ENCODE peak calls at places on chromosomes 7 and 10, in seven cellular contexts. One of them, this sample, is unnamed.

GRCh38 chr7:73611017-73611555 is 13.2 kb downstream of the MLXIPL start:
- DNase-seq in HepG2: no peak
- DNase-seq in GM12892: no peak
- DNase-seq in SK-N-SH: no peak
- DNase-seq in H1: no peak
- DNase-seq in GM12878: no peak
- DNase-seq in K562: no peak
- DNase-seq in this sample: no peak

GRCh38 chr10:72261323-72262018 is 12.3 kb upstream of the DDIT4 start:
- DNase-seq in SK-N-SH: peak; percentile 57
- DNase-seq in H1: no peak
- DNase-seq in HepG2: no peak
- DNase-seq in GM12892: peak; percentile 61
- DNase-seq in GM12878: peak; percentile 90
- DNase-seq in K562: peak; percentile 54
- DNase-seq in this sample: peak; percentile 55

GRCh38 chr10:98427011-98427515 is 12.1 kb upstream of the PYROXD2 start:
- DNase-seq in SK-N-SH: no peak
- DNase-seq in H1: no peak
- DNase-seq in GM12892: no peak
- DNase-seq in GM12878: no peak
- DNase-seq in HepG2: no peak
- DNase-seq in K562: no peak
- DNase-seq in this sample: no peak

GRCh38 chr7:134866581-134866980 is 87.1 kb downstream of the CALD1 start:
- DNase-seq in HepG2: no peak
- DNase-seq in SK-N-SH: no peak
- DNase-seq in GM12878: no peak
- DNase-seq in GM12892: no peak
- DNase-seq in H1: no peak
- DNase-seq in K562: no peak
- DNase-seq in this sample: no peak

GRCh38 chr7:47812460-47813136 is 135.7 kb downstream of the PKD1L1 start:
- DNase-seq in GM12892: no peak
- DNase-seq in HepG2: no peak
- DNase-seq in H1: no peak
- DNase-seq in K562: no peak
- DNase-seq in GM12878: no peak
- DNase-seq in SK-N-SH: no peak
- DNase-seq in this sample: no peak

GRCh38 chr10:79374312-79375191 is 27.3 kb downstream of the PPIF start:
- DNase-seq in K562: peak; percentile 88
- DNase-seq in GM12878: no peak
- DNase-seq in SK-N-SH: peak; percentile 84
- DNase-seq in H1: peak; percentile 94
- DNase-seq in GM12892: peak; percentile 74
- DNase-seq in HepG2: peak; percentile 58
- DNase-seq in this sample: peak; percentile 76

GRCh38 chr7:101932053-101932452 is 114.6 kb downstream of the CUX1 start:
- DNase-seq in H1: no peak
- DNase-seq in GM12878: no peak
- DNase-seq in SK-N-SH: no peak
- DNase-seq in K562: no peak
- DNase-seq in GM12892: no peak
- DNase-seq in HepG2: no peak
- DNase-seq in this sample: no peak

GRCh38 chr10:81978238-81978637 is 103.2 kb downstream of the NRG3 start:
- DNase-seq in GM12892: no peak
- DNase-seq in GM12878: no peak
- DNase-seq in HepG2: peak; percentile 0
- DNase-seq in SK-N-SH: no peak
- DNase-seq in K562: peak; percentile 21
- DNase-seq in H1: no peak
- DNase-seq in this sample: no peak

GRCh38 chr10:7538970-7539694 is 127.6 kb downstream of the ITIH5 start:
- DNase-seq in GM12878: no peak
- DNase-seq in GM12892: no peak
- DNase-seq in HepG2: no peak
- DNase-seq in H1: no peak
- DNase-seq in SK-N-SH: no peak
- DNase-seq in K562: no peak
- DNase-seq in this sample: no peak

GRCh38 chr10:75977146-75977545 is 545.7 kb downstream of the LRMDA start:
- DNase-seq in H1: no peak
- DNase-seq in GM12892: no peak
- DNase-seq in HepG2: no peak
- DNase-seq in SK-N-SH: no peak
- DNase-seq in K562: no peak
- DNase-seq in GM12878: no peak
- DNase-seq in this sample: no peak

GRCh38 chr10:118181021-118181420 is 134.3 kb upstream of the RAB11FIP2 start:
- DNase-seq in HepG2: no peak
- DNase-seq in K562: no peak
- DNase-seq in H1: no peak
- DNase-seq in GM12892: no peak
- DNase-seq in GM12878: no peak
- DNase-seq in SK-N-SH: no peak
- DNase-seq in this sample: no peak

GRCh38 chr10:62025901-62026879 is 124.7 kb downstream of the ARID5B start:
- DNase-seq in H1: no peak
- DNase-seq in K562: no peak
- DNase-seq in GM12878: no peak
- DNase-seq in GM12892: no peak
- DNase-seq in HepG2: no peak
- DNase-seq in SK-N-SH: no peak
- DNase-seq in this sample: no peak

GRCh38 chr7:64882341-64883112 is 20.5 kb upstream of the ZNF273 start:
- DNase-seq in HepG2: no peak
- DNase-seq in H1: no peak
- DNase-seq in SK-N-SH: peak; percentile 41
- DNase-seq in K562: no peak
- DNase-seq in GM12892: peak; percentile 17
- DNase-seq in GM12878: no peak
- DNase-seq in this sample: no peak
- TF ChIP-seq POLR2AphosphoS5 in HepG2: no peak
- TF ChIP-seq POLR2AphosphoS5 in H1: no peak
- TF ChIP-seq POLR2AphosphoS5 in SK-N-SH: no peak
- TF ChIP-seq POLR2AphosphoS5 in K562: no peak
- TF ChIP-seq POLR2AphosphoS5 in GM12892: no peak
- TF ChIP-seq POLR2AphosphoS5 in GM12878: no peak
- TF ChIP-seq POLR2AphosphoS5 in this sample: no peak

DNA sequence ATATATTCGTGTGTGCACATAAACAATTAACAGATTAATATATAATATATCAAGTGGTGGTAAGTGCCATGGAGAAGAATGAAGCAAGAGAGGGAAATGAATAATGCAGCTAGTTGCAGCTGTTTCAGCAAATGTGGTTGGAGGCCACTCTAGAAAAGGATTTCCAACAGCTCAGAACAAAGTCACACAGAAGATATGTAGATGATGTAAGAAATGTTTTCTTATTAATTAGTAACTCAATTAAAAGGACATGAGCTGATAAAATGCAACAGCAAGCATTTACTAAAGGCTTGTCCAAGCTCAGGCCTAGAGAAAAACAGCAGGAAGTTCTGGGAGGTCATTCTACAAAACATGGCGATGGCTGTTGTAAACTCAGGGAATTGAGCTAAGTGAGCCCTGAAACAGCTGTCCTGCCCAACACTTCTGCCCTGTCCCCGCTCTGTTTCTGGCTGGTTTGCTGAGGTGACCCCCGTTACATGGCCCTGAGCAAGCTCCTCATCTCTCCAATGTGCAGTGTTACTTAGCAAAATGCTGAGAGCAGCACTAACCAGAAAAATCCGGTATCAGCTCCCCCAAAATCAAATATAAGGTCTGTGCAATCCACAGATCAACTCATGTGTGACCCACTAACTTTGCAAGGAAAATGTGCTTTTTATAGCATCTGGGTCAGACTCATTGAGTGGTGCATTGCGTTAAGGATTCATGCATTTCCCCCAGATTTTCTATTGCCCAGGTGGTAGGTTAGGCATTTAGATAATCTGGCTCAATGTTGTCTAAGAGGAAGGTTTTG is 23.5 kb upstream of the C10orf67 start:
- DNase-seq in K562: no peak
- DNase-seq in GM12892: no peak
- DNase-seq in SK-N-SH: no peak
- DNase-seq in H1: no peak
- DNase-seq in GM12878: no peak
- DNase-seq in HepG2: no peak
- DNase-seq in this sample: no peak
- TF ChIP-seq TAF1 in K562: no peak
- TF ChIP-seq TAF1 in GM12892: no peak
- TF ChIP-seq TAF1 in SK-N-SH: no peak
- TF ChIP-seq TAF1 in H1: no peak
- TF ChIP-seq TAF1 in GM12878: no peak
- TF ChIP-seq TAF1 in HepG2: no peak
- TF ChIP-seq TAF1 in this sample: no peak

GRCh38 chr7:132390705-132391104 is 185.6 kb downstream of the PLXNA4 start:
- DNase-seq in HepG2: no peak
- DNase-seq in H1: no peak
- DNase-seq in GM12878: no peak
- DNase-seq in K562: no peak
- DNase-seq in SK-N-SH: no peak
- DNase-seq in GM12892: no peak
- DNase-seq in this sample: no peak

GRCh38 chr7:132381742-132382472 is 194.4 kb downstream of the PLXNA4 start:
- DNase-seq in GM12878: no peak
- DNase-seq in HepG2: peak; percentile 3
- DNase-seq in H1: no peak
- DNase-seq in GM12892: no peak
- DNase-seq in K562: no peak
- DNase-seq in SK-N-SH: peak; percentile 41
- DNase-seq in this sample: no peak

GRCh38 chr7:132383962-132384361 is 192.3 kb downstream of the PLXNA4 start:
- DNase-seq in SK-N-SH: no peak
- DNase-seq in GM12878: no peak
- DNase-seq in K562: no peak
- DNase-seq in GM12892: no peak
- DNase-seq in H1: no peak
- DNase-seq in HepG2: no peak
- DNase-seq in this sample: no peak

GRCh38 chr7:132387596-132387995 is 188.7 kb downstream of the PLXNA4 start:
- DNase-seq in SK-N-SH: peak; percentile 80
- DNase-seq in HepG2: no peak
- DNase-seq in GM12892: no peak
- DNase-seq in H1: no peak
- DNase-seq in GM12878: no peak
- DNase-seq in K562: no peak
- DNase-seq in this sample: no peak

GRCh38 chr7:132386249-132386681 is 190.0 kb downstream of the PLXNA4 start:
- DNase-seq in GM12878: no peak
- DNase-seq in HepG2: no peak
- DNase-seq in H1: no peak
- DNase-seq in SK-N-SH: peak; percentile 72
- DNase-seq in K562: no peak
- DNase-seq in GM12892: no peak
- DNase-seq in this sample: no peak
- TF ChIP-seq POLR2AphosphoS5 in GM12878: no peak
- TF ChIP-seq POLR2AphosphoS5 in HepG2: no peak
- TF ChIP-seq POLR2AphosphoS5 in H1: no peak
- TF ChIP-seq POLR2AphosphoS5 in SK-N-SH: no peak
- TF ChIP-seq POLR2AphosphoS5 in K562: no peak
- TF ChIP-seq POLR2AphosphoS5 in GM12892: no peak
- TF ChIP-seq POLR2AphosphoS5 in this sample: no peak

GRCh38 chr7:4169505-4169904 is 512.6 kb upstream of the FOXK1 start:
- DNase-seq in HepG2: no peak
- DNase-seq in K562: no peak
- DNase-seq in GM12892: no peak
- DNase-seq in H1: no peak
- DNase-seq in GM12878: no peak
- DNase-seq in SK-N-SH: no peak
- DNase-seq in this sample: no peak
- TF ChIP-seq TAF1 in HepG2: no peak
- TF ChIP-seq TAF1 in K562: no peak
- TF ChIP-seq TAF1 in GM12892: no peak
- TF ChIP-seq TAF1 in H1: no peak
- TF ChIP-seq TAF1 in GM12878: no peak
- TF ChIP-seq TAF1 in SK-N-SH: no peak
- TF ChIP-seq TAF1 in this sample: no peak

DNA sequence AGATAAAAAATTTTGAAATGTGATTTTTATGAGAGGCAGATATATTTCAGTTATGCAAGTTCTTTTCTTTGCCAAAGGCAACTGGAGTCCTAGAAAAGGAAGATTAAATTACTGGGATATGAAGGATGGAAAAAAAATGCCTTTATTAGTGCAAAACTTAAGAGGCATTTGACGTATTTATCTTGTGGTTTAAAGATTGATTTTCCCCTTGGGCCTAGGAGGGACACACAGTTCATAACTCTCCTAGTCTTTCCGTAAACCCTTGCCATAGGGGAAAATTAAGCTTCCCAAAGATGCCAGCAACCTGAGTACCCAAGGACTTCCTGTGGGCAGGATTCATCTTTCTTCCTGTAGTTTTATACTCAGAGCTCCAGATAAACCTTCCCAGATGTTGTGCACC is 3.2 kb upstream of the STEAP4 start:
- DNase-seq in SK-N-SH: no peak
- DNase-seq in H1: no peak
- DNase-seq in GM12878: no peak
- DNase-seq in K562: no peak
- DNase-seq in GM12892: no peak
- DNase-seq in HepG2: no peak
- DNase-seq in this sample: no peak
- TF ChIP-seq POLR2AphosphoS5 in SK-N-SH: no peak
- TF ChIP-seq POLR2AphosphoS5 in H1: no peak
- TF ChIP-seq POLR2AphosphoS5 in GM12878: no peak
- TF ChIP-seq POLR2AphosphoS5 in K562: no peak
- TF ChIP-seq POLR2AphosphoS5 in GM12892: no peak
- TF ChIP-seq POLR2AphosphoS5 in HepG2: no peak
- TF ChIP-seq POLR2AphosphoS5 in this sample: no peak

GRCh38 chr10:32295027-32295426 is 51.9 kb downstream of the EPC1 start:
- DNase-seq in SK-N-SH: no peak
- DNase-seq in GM12892: no peak
- DNase-seq in GM12878: no peak
- DNase-seq in HepG2: no peak
- DNase-seq in H1: no peak
- DNase-seq in K562: no peak
- DNase-seq in this sample: no peak

GRCh38 chr10:32299354-32299980 is 47.5 kb downstream of the EPC1 start:
- DNase-seq in K562: no peak
- DNase-seq in HepG2: no peak
- DNase-seq in SK-N-SH: no peak
- DNase-seq in GM12892: no peak
- DNase-seq in H1: no peak
- DNase-seq in GM12878: no peak
- DNase-seq in this sample: no peak

DNA sequence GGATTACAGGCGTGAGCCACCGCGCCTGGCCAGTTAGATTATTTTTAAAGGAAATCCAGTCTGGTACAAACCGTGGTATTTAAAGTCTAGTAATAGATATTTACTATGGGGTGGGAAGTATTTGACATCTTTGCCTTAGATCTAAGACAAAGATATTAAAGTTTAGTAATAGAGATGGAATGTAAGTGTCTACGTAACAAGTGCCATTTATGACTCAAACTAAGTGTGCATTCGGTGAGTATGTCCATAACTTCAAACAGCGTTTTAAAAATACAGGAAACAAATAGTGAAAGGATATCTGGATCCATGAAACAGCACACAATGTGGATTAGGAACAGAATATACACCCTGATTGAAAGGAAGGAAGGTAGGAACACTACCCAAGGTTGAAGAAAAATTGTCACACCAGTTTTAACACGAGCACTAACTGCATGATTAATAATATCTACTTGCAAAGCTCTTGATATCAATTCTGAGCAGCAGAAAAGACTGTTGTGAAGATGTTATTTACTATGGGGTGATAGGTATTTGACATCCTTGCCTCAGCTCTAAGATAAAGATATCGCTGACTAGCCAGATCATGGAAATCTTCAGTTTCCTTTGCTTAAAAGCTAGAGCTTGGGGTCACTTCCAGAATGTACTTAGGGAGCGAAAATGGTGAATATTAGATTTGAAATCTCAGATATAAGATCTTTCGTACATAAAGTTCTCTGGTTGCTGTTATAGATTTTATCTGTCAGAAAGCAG is 48.7 kb downstream of the EPC1 start:
- DNase-seq in HepG2: peak; percentile 21
- DNase-seq in K562: no peak
- DNase-seq in SK-N-SH: no peak
- DNase-seq in GM12878: no peak
- DNase-seq in GM12892: no peak
- DNase-seq in H1: no peak
- DNase-seq in this sample: no peak
- TF ChIP-seq TAF1 in HepG2: no peak
- TF ChIP-seq TAF1 in K562: no peak
- TF ChIP-seq TAF1 in SK-N-SH: no peak
- TF ChIP-seq TAF1 in GM12878: no peak
- TF ChIP-seq TAF1 in GM12892: no peak
- TF ChIP-seq TAF1 in H1: no peak
- TF ChIP-seq TAF1 in this sample: no peak